ENCODE peak calls at places on chromosomes 11 and 22, in seven cellular contexts. One of them, this sample, is unnamed.

GRCh38 chr11:115069599-115069998 is 391.3 kb downstream of the NXPE2 start:
- DNase-seq in tibial artery: no peak
- DNase-seq in fibroblast of lung: no peak
- DNase-seq in AG09319: no peak
- DNase-seq in osteocyte: no peak
- DNase-seq in cardiac fibroblast: no peak
- DNase-seq in RWPE1: no peak
- DNase-seq in this sample: no peak

GRCh38 chr11:115929618-115930129 is 425.5 kb upstream of the CADM1 start:
- DNase-seq in tibial artery: no peak
- DNase-seq in fibroblast of lung: no peak
- DNase-seq in AG09319: no peak
- DNase-seq in osteocyte: no peak
- DNase-seq in cardiac fibroblast: no peak
- DNase-seq in RWPE1: no peak
- DNase-seq in this sample: no peak

GRCh38 chr11:19714387-19715363 is 2.0 kb downstream of the NAV2 start:
- DNase-seq in tibial artery: peak; percentile 79
- DNase-seq in fibroblast of lung: peak; percentile 60
- DNase-seq in AG09319: no peak
- DNase-seq in osteocyte: no peak
- DNase-seq in cardiac fibroblast: peak; percentile 62
- DNase-seq in RWPE1: no peak
- DNase-seq in this sample: no peak

GRCh38 chr11:134052988-134053945 is 15.6 kb upstream of the JAM3 start:
- DNase-seq in tibial artery: no peak
- DNase-seq in fibroblast of lung: no peak
- DNase-seq in AG09319: no peak
- DNase-seq in osteocyte: no peak
- DNase-seq in cardiac fibroblast: no peak
- DNase-seq in RWPE1: no peak
- DNase-seq in this sample: no peak

GRCh38 chr11:131615611-131616010 is 245.2 kb downstream of the NTM start:
- DNase-seq in tibial artery: no peak
- DNase-seq in fibroblast of lung: no peak
- DNase-seq in AG09319: no peak
- DNase-seq in osteocyte: no peak
- DNase-seq in cardiac fibroblast: no peak
- DNase-seq in RWPE1: no peak
- DNase-seq in this sample: no peak

GRCh38 chr11:6357222-6357621 is 33.1 kb upstream of the SMPD1 start:
- DNase-seq in tibial artery: peak; percentile 60
- DNase-seq in fibroblast of lung: peak; percentile 71
- DNase-seq in AG09319: peak; percentile 73
- DNase-seq in osteocyte: peak; percentile 85
- DNase-seq in cardiac fibroblast: peak; percentile 87
- DNase-seq in RWPE1: peak; percentile 63
- DNase-seq in this sample: no peak

GRCh38 chr22:40743740-40744139 is 64.5 kb downstream of the MCHR1 start:
- DNase-seq in tibial artery: no peak
- DNase-seq in fibroblast of lung: no peak
- DNase-seq in AG09319: no peak
- DNase-seq in osteocyte: no peak
- DNase-seq in cardiac fibroblast: no peak
- DNase-seq in RWPE1: no peak
- DNase-seq in this sample: no peak

GRCh38 chr22:47196881-47197701 is 434.6 kb downstream of the TBC1D22A start:
- DNase-seq in tibial artery: no peak
- DNase-seq in fibroblast of lung: no peak
- DNase-seq in AG09319: no peak
- DNase-seq in osteocyte: peak; percentile 83
- DNase-seq in cardiac fibroblast: no peak
- DNase-seq in RWPE1: no peak
- DNase-seq in this sample: no peak

GRCh38 chr22:41910599-41911291 is 4.1 kb downstream of the SHISA8 start:
- DNase-seq in tibial artery: no peak
- DNase-seq in fibroblast of lung: no peak
- DNase-seq in AG09319: no peak
- DNase-seq in osteocyte: no peak
- DNase-seq in cardiac fibroblast: peak; percentile 25
- DNase-seq in RWPE1: no peak
- DNase-seq in this sample: peak; percentile 57

GRCh38 chr11:62018978-62019664 is 51.7 kb upstream of the FTH1 start:
- DNase-seq in tibial artery: no peak
- DNase-seq in fibroblast of lung: no peak
- DNase-seq in AG09319: no peak
- DNase-seq in osteocyte: no peak
- DNase-seq in cardiac fibroblast: no peak
- DNase-seq in RWPE1: no peak
- DNase-seq in this sample: no peak

GRCh38 chr22:36286096-36286957 is 33.4 kb downstream of the APOL1 start:
- DNase-seq in tibial artery: peak; percentile 76
- DNase-seq in fibroblast of lung: peak; percentile 71
- DNase-seq in AG09319: peak; percentile 47
- DNase-seq in osteocyte: peak; percentile 94
- DNase-seq in cardiac fibroblast: peak; percentile 83
- DNase-seq in RWPE1: peak; percentile 57
- DNase-seq in this sample: peak; percentile 57

GRCh38 chr11:69123593-69124545 is 31.9 kb upstream of the SMIM38 start:
- DNase-seq in tibial artery: no peak
- DNase-seq in fibroblast of lung: no peak
- DNase-seq in AG09319: no peak
- DNase-seq in osteocyte: no peak
- DNase-seq in cardiac fibroblast: no peak
- DNase-seq in RWPE1: no peak
- DNase-seq in this sample: no peak

GRCh38 chr11:122170815-122171475 is 54.9 kb upstream of the BLID start:
- DNase-seq in tibial artery: no peak
- DNase-seq in fibroblast of lung: peak; percentile 60
- DNase-seq in AG09319: no peak
- DNase-seq in osteocyte: no peak
- DNase-seq in cardiac fibroblast: no peak
- DNase-seq in RWPE1: no peak
- DNase-seq in this sample: no peak

GRCh38 chr11:130070109-130070828 is 575 bp downstream of the APLP2 start:
- DNase-seq in tibial artery: no peak
- DNase-seq in fibroblast of lung: peak; percentile 44
- DNase-seq in AG09319: no peak
- DNase-seq in osteocyte: peak; percentile 86
- DNase-seq in cardiac fibroblast: peak; percentile 36
- DNase-seq in RWPE1: peak; percentile 29
- DNase-seq in this sample: peak; percentile 58

GRCh38 chr22:29396126-29396525 is 7.8 kb upstream of the AP1B1 start:
- DNase-seq in tibial artery: no peak
- DNase-seq in fibroblast of lung: no peak
- DNase-seq in AG09319: no peak
- DNase-seq in osteocyte: no peak
- DNase-seq in cardiac fibroblast: no peak
- DNase-seq in RWPE1: no peak
- DNase-seq in this sample: no peak

GRCh38 chr11:126137146-126137545 is 74.3 kb downstream of the RPUSD4 start:
- DNase-seq in tibial artery: no peak
- DNase-seq in fibroblast of lung: no peak
- DNase-seq in AG09319: no peak
- DNase-seq in osteocyte: no peak
- DNase-seq in cardiac fibroblast: peak; percentile 71
- DNase-seq in RWPE1: no peak
- DNase-seq in this sample: no peak

GRCh38 chr22:17815703-17816254 is 41.5 kb upstream of the BID start:
- DNase-seq in tibial artery: no peak
- DNase-seq in fibroblast of lung: no peak
- DNase-seq in AG09319: no peak
- DNase-seq in osteocyte: no peak
- DNase-seq in cardiac fibroblast: no peak
- DNase-seq in RWPE1: no peak
- DNase-seq in this sample: no peak

GRCh38 chr11:11607772-11608171 is 14.0 kb downstream of the GALNT18 start:
- DNase-seq in tibial artery: no peak
- DNase-seq in fibroblast of lung: no peak
- DNase-seq in AG09319: no peak
- DNase-seq in osteocyte: no peak
- DNase-seq in cardiac fibroblast: no peak
- DNase-seq in RWPE1: peak; percentile 20
- DNase-seq in this sample: no peak

GRCh38 chr11:67195971-67196418 is 70.3 kb upstream of the GRK2 start:
- DNase-seq in tibial artery: no peak
- DNase-seq in fibroblast of lung: peak; percentile 69
- DNase-seq in AG09319: peak; percentile 51
- DNase-seq in osteocyte: no peak
- DNase-seq in cardiac fibroblast: peak; percentile 11
- DNase-seq in RWPE1: no peak
- DNase-seq in this sample: no peak

GRCh38 chr11:72924568-72925190 is 110.5 kb downstream of the ATG16L2 start:
- DNase-seq in tibial artery: no peak
- DNase-seq in fibroblast of lung: peak; percentile 79
- DNase-seq in AG09319: no peak
- DNase-seq in osteocyte: no peak
- DNase-seq in cardiac fibroblast: peak; percentile 78
- DNase-seq in RWPE1: peak; percentile 28
- DNase-seq in this sample: no peak
- TF ChIP-seq CTCF in tibial artery: peak; percentile 57
- TF ChIP-seq CTCF in fibroblast of lung: peak; percentile 47
- TF ChIP-seq CTCF in AG09319: peak; percentile 71
- TF ChIP-seq CTCF in osteocyte: peak; percentile 65
- TF ChIP-seq CTCF in cardiac fibroblast: peak; percentile 68
- TF ChIP-seq CTCF in RWPE1: peak; percentile 52
- TF ChIP-seq CTCF in this sample: no peak

GRCh38 chr11:65662247-65662801 is 392 bp downstream of the RELA start:
- DNase-seq in tibial artery: no peak
- DNase-seq in fibroblast of lung: no peak
- DNase-seq in AG09319: no peak
- DNase-seq in osteocyte: no peak
- DNase-seq in cardiac fibroblast: peak; percentile 18
- DNase-seq in RWPE1: no peak
- DNase-seq in this sample: no peak
- TF ChIP-seq CTCF in tibial artery: no peak
- TF ChIP-seq CTCF in fibroblast of lung: no peak
- TF ChIP-seq CTCF in AG09319: no peak
- TF ChIP-seq CTCF in osteocyte: no peak
- TF ChIP-seq CTCF in cardiac fibroblast: no peak
- TF ChIP-seq CTCF in RWPE1: no peak
- TF ChIP-seq CTCF in this sample: no peak

DNA sequence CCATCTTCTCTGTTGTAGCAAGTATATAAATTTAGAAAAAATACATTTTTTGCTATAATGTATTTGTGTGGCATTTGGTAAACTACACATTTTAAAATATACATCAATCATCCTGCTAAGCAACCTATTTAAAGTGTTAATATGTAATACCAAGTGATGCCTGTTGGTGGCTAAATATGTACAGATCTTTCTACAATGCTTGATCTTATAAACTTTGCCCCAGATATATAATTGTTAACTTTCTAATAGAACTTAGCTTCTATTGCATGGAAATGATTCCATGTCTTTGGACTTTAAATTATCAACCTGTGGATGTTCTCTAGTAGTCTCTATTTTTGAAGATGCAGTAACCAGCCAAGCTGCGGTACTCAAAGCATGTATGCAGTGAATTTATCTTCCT is 1260.4 kb upstream of the RAG2 start:
- DNase-seq in tibial artery: no peak
- DNase-seq in fibroblast of lung: no peak
- DNase-seq in AG09319: no peak
- DNase-seq in osteocyte: no peak
- DNase-seq in cardiac fibroblast: no peak
- DNase-seq in RWPE1: no peak
- DNase-seq in this sample: no peak
- TF ChIP-seq CTCF in tibial artery: no peak
- TF ChIP-seq CTCF in fibroblast of lung: no peak
- TF ChIP-seq CTCF in AG09319: no peak
- TF ChIP-seq CTCF in osteocyte: peak; percentile 15
- TF ChIP-seq CTCF in cardiac fibroblast: no peak
- TF ChIP-seq CTCF in RWPE1: peak; percentile 16
- TF ChIP-seq CTCF in this sample: no peak

DNA sequence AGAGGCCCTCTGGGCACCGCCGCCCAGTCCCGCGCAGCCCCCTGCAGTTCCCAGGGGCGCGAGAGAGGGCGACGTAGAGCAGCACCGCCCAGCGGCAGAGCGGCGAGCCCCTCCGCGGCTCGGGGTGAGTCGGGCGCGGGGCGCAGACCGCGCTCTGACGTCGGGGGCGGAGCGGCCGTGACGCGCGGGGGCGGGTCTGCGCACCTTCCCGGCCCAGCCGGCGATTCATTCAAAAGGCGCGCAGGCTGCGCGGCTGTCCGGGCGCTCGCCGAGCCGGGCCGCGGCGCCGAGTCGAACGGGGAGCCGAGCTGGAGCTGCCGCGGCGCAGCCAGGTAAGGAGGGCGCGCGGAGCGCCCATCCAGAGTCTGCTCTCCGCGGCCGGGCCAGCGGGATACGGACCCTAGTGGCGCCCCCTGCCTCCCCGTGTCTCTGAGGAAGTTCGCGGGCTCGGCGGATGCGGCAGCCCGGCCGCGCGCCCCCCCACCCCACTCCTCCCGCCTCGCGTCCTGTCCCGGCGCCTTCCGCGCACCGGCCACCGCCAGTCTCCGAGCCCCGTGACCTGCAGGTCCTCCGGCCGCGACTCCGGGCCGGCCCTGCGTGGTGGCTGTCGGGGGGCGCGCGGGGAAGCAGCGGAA is at the start of gene RELT:
- DNase-seq in tibial artery: peak; percentile 75
- DNase-seq in fibroblast of lung: peak; percentile 88
- DNase-seq in AG09319: peak; percentile 71
- DNase-seq in osteocyte: peak; percentile 98
- DNase-seq in cardiac fibroblast: peak; percentile 95
- DNase-seq in RWPE1: peak; percentile 94
- DNase-seq in this sample: peak; percentile 99
- TF ChIP-seq CTCF in tibial artery: peak; percentile 95
- TF ChIP-seq CTCF in fibroblast of lung: peak; percentile 63
- TF ChIP-seq CTCF in AG09319: peak; percentile 63
- TF ChIP-seq CTCF in osteocyte: peak; percentile 89
- TF ChIP-seq CTCF in cardiac fibroblast: peak; percentile 68
- TF ChIP-seq CTCF in RWPE1: peak; percentile 96
- TF ChIP-seq CTCF in this sample: peak; percentile 63

GRCh38 chr22:32518848-32519247 is 44.2 kb downstream of the FBXO7 start:
- DNase-seq in tibial artery: no peak
- DNase-seq in fibroblast of lung: no peak
- DNase-seq in AG09319: no peak
- DNase-seq in osteocyte: no peak
- DNase-seq in cardiac fibroblast: no peak
- DNase-seq in RWPE1: no peak
- DNase-seq in this sample: no peak
- TF ChIP-seq CTCF in tibial artery: no peak
- TF ChIP-seq CTCF in fibroblast of lung: no peak
- TF ChIP-seq CTCF in AG09319: peak; percentile 2
- TF ChIP-seq CTCF in osteocyte: no peak
- TF ChIP-seq CTCF in cardiac fibroblast: peak; percentile 15
- TF ChIP-seq CTCF in RWPE1: no peak
- TF ChIP-seq CTCF in this sample: no peak

GRCh38 chr11:103266167-103266831 is 157.1 kb downstream of the DYNC2H1 start:
- DNase-seq in tibial artery: no peak
- DNase-seq in fibroblast of lung: no peak
- DNase-seq in AG09319: no peak
- DNase-seq in osteocyte: no peak
- DNase-seq in cardiac fibroblast: no peak
- DNase-seq in RWPE1: no peak
- DNase-seq in this sample: no peak
- TF ChIP-seq CTCF in tibial artery: no peak
- TF ChIP-seq CTCF in fibroblast of lung: no peak
- TF ChIP-seq CTCF in AG09319: no peak
- TF ChIP-seq CTCF in osteocyte: no peak
- TF ChIP-seq CTCF in cardiac fibroblast: no peak
- TF ChIP-seq CTCF in RWPE1: no peak
- TF ChIP-seq CTCF in this sample: no peak

This sample was measured in activated B cell treated with CpG ODN at 0.5 μM for 24 hours.